ENCODE peak calls at places on chromosomes 4 and X, in four cellular contexts. E, F, A and S are unnamed samples.

GRCh38 chr4:182653596-182653995 is 263.6 kb downstream of the DCTD start:
- DNase-seq in F (no peak), A (no peak), E (no peak), S (no peak)

GRCh38 chr4:1366371-1367229 is 19.6 kb downstream of the UVSSA start:
- DNase-seq in A (peak; percentile 9), E (peak; percentile 35), F (no peak), S (peak; percentile 40)

GRCh38 chr4:5791654-5792053 is 80.7 kb downstream of the EVC start:
- DNase-seq in F (no peak), E (no peak), A (no peak), S (no peak)

GRCh38 chr4:7988437-7988836 is 48.8 kb upstream of the AFAP1 start:
- DNase-seq in F (no peak), E (no peak), A (no peak), S (no peak)

GRCh38 chr4:158962396-158962795 is 140.5 kb upstream of the RAPGEF2 start:
- DNase-seq in A (no peak), F (no peak), E (no peak), S (no peak)

GRCh38 chr4:30943356-30943755 is 223.2 kb downstream of the PCDH7 start:
- DNase-seq in A (no peak), E (no peak), F (no peak), S (no peak)

GRCh38 chr4:120446051-120446567 is 379.5 kb upstream of the MAD2L1 start:
- DNase-seq in A (no peak), F (no peak), E (no peak), S (no peak)

GRCh38 chrX:107716816-107717700 is 58.5 kb downstream of the TSC22D3 start:
- DNase-seq in F (peak; percentile 60), A (peak; percentile 83), E (peak; percentile 93), S (peak; percentile 90)

GRCh38 chr4:150150545-150151156 is 72.4 kb downstream of the DCLK2 start:
- DNase-seq in A (peak; percentile 38), E (no peak), F (no peak), S (no peak)

GRCh38 chr4:656651-657337 is 17.3 kb downstream of the ATP5ME start:
- DNase-seq in E (peak; percentile 32), F (no peak), A (no peak), S (peak; percentile 44)

GRCh38 chrX:41588271-41588670 is 100.5 kb upstream of the GPR34 start:
- DNase-seq in A (no peak), F (no peak), E (no peak), S (no peak)

GRCh38 chr4:73776363-73776762 is 36.0 kb downstream of the CXCL8 start:
- DNase-seq in A (no peak), F (peak; percentile 8), E (no peak), S (no peak)

GRCh38 chr4:116150152-116150551 is 935.2 kb downstream of the TRAM1L1 start:
- DNase-seq in F (no peak), E (no peak), A (no peak), S (no peak)

GRCh38 chr4:149595500-149595899 is 220.1 kb downstream of the IQCM start:
- DNase-seq in F (no peak), A (no peak), E (no peak), S (no peak)

GRCh38 chr4:39613093-39613656 is 25.5 kb downstream of the SMIM14 start:
- DNase-seq in F (no peak), E (no peak), A (no peak), S (no peak)

GRCh38 chr4:22551550-22551949 is 35.7 kb upstream of the ADGRA3 start:
- DNase-seq in E (no peak), F (no peak), A (no peak), S (no peak)

GRCh38 chrX:45850775-45851433 is 650.2 kb upstream of the DIPK2B start:
- DNase-seq in E (peak; percentile 47), F (no peak), A (no peak), S (peak; percentile 48)

GRCh38 chrX:81229208-81229607 is 27.3 kb downstream of the SH3BGRL start:
- DNase-seq in F (no peak), A (no peak), E (no peak), S (no peak)

GRCh38 chr4:183635333-183635732 is 23.7 kb downstream of the RWDD4 start:
- DNase-seq in F (no peak), A (no peak), E (no peak), S (no peak)

GRCh38 chr4:153152453-153153338 is 51.5 kb upstream of the TRIM2 start:
- DNase-seq in F (no peak), E (peak; percentile 70), A (peak; percentile 32), S (peak; percentile 63)

GRCh38 chr4:142440093-142440492 is 406.0 kb downstream of the INPP4B start:
- DNase-seq in F (no peak), A (no peak), E (no peak), S (no peak)

GRCh38 chrX:19638968-19639539 is 123.7 kb upstream of the MAP3K15 start:
- DNase-seq in F (no peak), E (no peak), A (no peak), S (no peak)

GRCh38 chrX:19640063-19640462 is 124.8 kb upstream of the MAP3K15 start:
- DNase-seq in A (no peak), F (no peak), E (no peak), S (no peak)

GRCh38 chrX:19640693-19641374 is 125.5 kb upstream of the MAP3K15 start:
- DNase-seq in A (no peak), F (no peak), E (no peak), S (no peak)

GRCh38 chrX:19642517-19643109 is 127.3 kb upstream of the MAP3K15 start:
- DNase-seq in E (no peak), A (no peak), F (no peak), S (no peak)

DNA sequence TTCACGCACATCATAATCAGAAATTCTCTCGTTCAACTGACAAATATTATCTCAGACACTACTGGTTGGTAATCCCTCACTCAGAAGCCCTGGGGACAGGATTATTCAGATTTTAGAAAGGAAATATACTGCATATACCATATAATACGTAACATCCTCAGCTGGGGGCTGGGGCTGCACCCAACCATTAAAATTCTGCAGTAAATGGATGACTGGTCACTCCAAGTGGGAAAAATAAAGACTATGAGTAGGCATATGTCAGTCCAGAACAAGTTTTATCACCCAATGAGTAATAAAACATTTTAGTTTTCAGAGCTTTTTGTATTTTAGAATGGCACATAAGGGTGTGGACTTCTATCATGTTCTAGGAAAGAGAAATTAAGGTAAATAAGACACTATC is 121.7 kb upstream of the MAP3K15 start:
- DNase-seq in A (no peak), E (no peak), F (no peak), S (no peak)
- H3K4me1 ChIP-seq in A (no peaks in the 10 kb centered on the region), E (no peaks in the 10 kb centered on the region), F (no peaks in the 10 kb centered on the region), S (no peaks in the 10 kb centered on the region)

GRCh38 chr4:99305638-99306380 is 15.0 kb upstream of the ADH1A start:
- DNase-seq in F (no peak), E (no peak), A (no peak), S (no peak)

GRCh38 chr4:99301376-99302164 is 10.8 kb upstream of the ADH1A start:
- DNase-seq in E (no peak), A (no peak), F (no peak), S (no peak)

DNA sequence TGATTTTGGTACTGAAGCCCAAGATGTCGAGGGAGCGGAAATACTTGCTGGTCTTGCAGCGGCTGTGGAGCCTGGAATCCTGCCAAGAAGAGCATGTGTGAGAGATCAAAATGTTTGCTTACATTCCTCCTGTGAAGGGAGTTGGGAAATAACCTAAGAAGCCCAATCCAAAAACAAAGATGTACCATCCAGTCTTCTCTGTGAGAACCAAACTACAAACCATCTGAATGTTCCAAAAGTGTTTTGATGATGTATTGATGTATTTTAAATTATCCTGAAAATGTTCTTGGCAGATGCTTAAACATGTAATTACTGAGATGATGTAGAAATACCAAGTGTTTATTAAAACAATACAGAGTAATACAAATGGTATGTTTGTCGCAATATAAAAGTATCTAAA is 10.1 kb upstream of the ADH1A start:
- DNase-seq in E (peak; percentile 91), A (peak; percentile 77), F (peak; percentile 74), S (peak; percentile 71)
- H3K27ac ChIP-seq in E (peak overlapping the region; percentile 57), A (peak overlapping the region; percentile 74), F (peak overlapping the region; percentile 73), S (peak overlapping the region; percentile 49)

GRCh38 chr4:112652216-112652615 is 15.3 kb downstream of the LARP7 start:
- DNase-seq in E (no peak), F (no peak), A (no peak), S (no peak)
- H3K4me1 ChIP-seq in E (no peaks in the 10 kb centered on the region), F (no peaks in the 10 kb centered on the region), A (peaks cover 18% of the 10 kb centered on the region), S (no peaks in the 10 kb centered on the region)

DNA sequence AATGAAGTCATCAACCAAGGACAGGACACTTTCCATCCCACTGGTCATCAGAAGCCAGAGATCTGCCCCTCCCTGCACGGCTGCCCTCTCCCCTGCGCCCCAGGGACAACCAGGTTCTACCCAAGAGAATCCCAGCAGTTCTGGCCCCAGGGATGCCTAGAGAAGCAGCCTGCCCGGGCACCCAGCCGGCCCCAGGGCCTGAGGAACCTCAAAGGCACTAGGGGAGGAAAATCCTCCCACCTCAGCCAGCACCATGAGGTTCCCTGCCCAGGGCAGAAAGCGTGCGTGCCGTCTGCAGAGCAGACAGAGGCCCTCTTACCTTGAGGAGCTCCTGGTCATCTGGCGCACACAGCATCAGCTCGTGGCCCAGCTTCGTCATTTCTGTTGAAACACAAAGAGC is 8.1 kb downstream of the HAUS7 start:
- DNase-seq in E (no peak), F (no peak), A (no peak), S (no peak)
- H3K27ac ChIP-seq in E (no peak overlapping the region), F (no peak overlapping the region), A (no peak overlapping the region), S (no peak overlapping the region)